ENCODE peak calls at places on chromosomes 12 and 14, in eight cellular contexts. U is hepatic stellate cell; T is NCI-H1048; K is activated CD8-positive, alpha-beta T cell treated with anti-CD3 and anti-CD28 coated beads, Interleukin-2, amount 10 ng/mL, durations not matched to agents 7 days and 5 days; F is pulmonary artery endothelial cell; R is WERI-Rb-1; Y is activated naive CD8-positive, alpha-beta T cell treated with anti-CD3 and anti-CD28 coated beads, Interleukin-2, amount 50 U/mL, for 16 hours; G is OCI-LY7. B is an unnamed sample.

GRCh38 chr12:50132505-50133135 is 20.6 kb downstream of the COX14 start:
- DNase-seq in U (no peak), T (no peak), K (no peak), F (no peak), R (no peak), Y (no peak), G (peak; percentile 69), B (peak; percentile 35)

GRCh38 chr12:105485926-105486325 is 155.4 kb downstream of the C12orf75 start:
- DNase-seq in U (no peak), T (no peak), K (no peak), F (peak; percentile 55), R (no peak), Y (no peak), G (no peak), B (no peak)

GRCh38 chr14:24238123-24238522 is 4.3 kb downstream of the TINF2 start:
- DNase-seq in U (no peak), T (no peak), K (no peak), F (no peak), R (no peak), Y (no peak), G (no peak), B (no peak)

GRCh38 chr12:129145381-129145780 is 292.1 kb downstream of the GLT1D1 start:
- DNase-seq in U (no peak), T (no peak), K (no peak), F (no peak), R (no peak), Y (no peak), G (no peak), B (no peak)

GRCh38 chr12:124637586-124637985 is 70.2 kb upstream of the NCOR2 start:
- DNase-seq in U (no peak), T (no peak), K (no peak), F (no peak), R (no peak), Y (no peak), G (no peak), B (no peak)

GRCh38 chr14:81765654-81766275 is 232.1 kb upstream of the SEL1L start:
- DNase-seq in U (no peak), T (no peak), K (no peak), F (no peak), R (no peak), Y (no peak), G (no peak), B (no peak)

GRCh38 chr12:95312656-95313055 is 95.0 kb downstream of the VEZT start:
- DNase-seq in U (no peak), T (no peak), K (no peak), F (no peak), R (no peak), Y (no peak), G (no peak), B (no peak)

GRCh38 chr14:89041245-89041585 is 216.8 kb downstream of the TTC8 start:
- DNase-seq in U (no peak), T (no peak), K (no peak), F (no peak), R (no peak), Y (no peak), G (no peak), B (peak; percentile 55)

GRCh38 chr14:89417469-89418225 is 614 bp upstream of the FOXN3 start:
- DNase-seq in U (peak; percentile 45), T (no peak), K (peak; percentile 78), F (no peak), R (peak; percentile 53), Y (peak; percentile 26), G (peak; percentile 86), B (peak; percentile 64)

GRCh38 chr14:78764240-78764639 is 594.1 kb downstream of the NRXN3 start:
- DNase-seq in U (peak; percentile 17), T (no peak), K (no peak), F (no peak), R (no peak), Y (no peak), G (no peak), B (no peak)

GRCh38 chr12:96249196-96250118 is 55.3 kb downstream of the ELK3 start:
- DNase-seq in U (peak; percentile 78), T (no peak), K (no peak), F (no peak), R (peak; percentile 91), Y (no peak), G (no peak), B (no peak)

GRCh38 chr12:66352197-66352596 is 49.9 kb downstream of the HELB start:
- DNase-seq in U (no peak), T (no peak), K (peak; percentile 36), F (no peak), R (peak; percentile 53), Y (no peak), G (peak; percentile 67), B (peak; percentile 15)

GRCh38 chr14:95549656-95550585 is 15.1 kb downstream of the GLRX5 start:
- DNase-seq in U (no peak), T (no peak), K (no peak), F (no peak), R (no peak), Y (no peak), G (no peak), B (no peak)

GRCh38 chr14:61493239-61493638 is 171.9 kb downstream of the PRKCH start:
- DNase-seq in U (peak; percentile 81), T (no peak), K (no peak), F (no peak), R (no peak), Y (no peak), G (no peak), B (no peak)

GRCh38 chr12:117968826-117969659 is at the start of gene KSR2:
- DNase-seq in U (peak; percentile 14), T (peak; percentile 81), K (peak; percentile 62), F (no peak), R (peak; percentile 90), Y (no peak), G (peak; percentile 79), B (peak; percentile 96)

GRCh38 chr14:69044965-69045555 is 66.0 kb upstream of the ACTN1 start:
- DNase-seq in U (peak; percentile 46), T (no peak), K (no peak), F (no peak), R (peak; percentile 31), Y (no peak), G (no peak), B (no peak)

GRCh38 chr14:42214981-42215491 is 608.4 kb downstream of the LRFN5 start:
- DNase-seq in U (peak; percentile 24), T (no peak), K (no peak), F (no peak), R (no peak), Y (no peak), G (no peak), B (peak; percentile 17)

GRCh38 chr14:99524804-99525698 is 43.8 kb downstream of the CCNK start:
- DNase-seq in U (peak; percentile 72), T (no peak), K (peak; percentile 52), F (no peak), R (peak; percentile 69), Y (no peak), G (peak; percentile 17), B (no peak)

GRCh38 chr14:89748004-89748403 is 206.5 kb downstream of the EFCAB11 start:
- DNase-seq in U (no peak), T (no peak), K (no peak), F (no peak), R (no peak), Y (no peak), G (no peak), B (no peak)

GRCh38 chr14:57576498-57576897 is 82.8 kb upstream of the CCDC198 start:
- DNase-seq in U (no peak), T (no peak), K (no peak), F (no peak), R (no peak), Y (no peak), G (no peak), B (no peak)

GRCh38 chr12:50197297-50197727 is 30.1 kb upstream of the CERS5 start:
- DNase-seq in U (no peak), T (no peak), K (no peak), F (no peak), R (no peak), Y (no peak), G (no peak), B (no peak)

GRCh38 chr12:89513544-89513943 is 11.1 kb downstream of the GALNT4 start:
- DNase-seq in U (no peak), T (no peak), K (no peak), F (no peak), R (no peak), Y (no peak), G (no peak), B (no peak)

GRCh38 chr12:53049582-53050318 is at the start of gene TNS2:
- DNase-seq in U (peak; percentile 53), T (no peak), K (no peak), F (peak; percentile 53), R (peak; percentile 70), Y (no peak), G (no peak), B (peak; percentile 50)

GRCh38 chr14:84208451-84208850 is 1321.5 kb upstream of the FLRT2 start:
- DNase-seq in U (no peak), T (no peak), K (no peak), F (no peak), R (no peak), Y (no peak), G (no peak), B (no peak)

GRCh38 chr14:67387195-67387594 is 24.8 kb downstream of the PLEK2 start:
- DNase-seq in U (no peak), T (no peak), K (no peak), F (no peak), R (no peak), Y (no peak), G (no peak), B (no peak)

GRCh38 chr12:92362109-92362508 is 216.5 kb upstream of the BTG1 start:
- DNase-seq in U (no peak), T (no peak), K (no peak), F (no peak), R (no peak), Y (no peak), G (no peak), B (no peak)

GRCh38 chr12:68440068-68440581 is 108.0 kb upstream of the MDM1 start:
- DNase-seq in U (no peak), T (no peak), K (no peak), F (no peak), R (no peak), Y (no peak), G (no peak), B (no peak)

GRCh38 chr14:104290058-104290667 is 151.8 kb downstream of the KIF26A start:
- DNase-seq in U (no peak), T (no peak), K (no peak), F (no peak), R (peak; percentile 3), Y (no peak), G (no peak), B (no peak)

GRCh38 chr12:6478406-6478805 is 7.9 kb upstream of the VAMP1 start:
- DNase-seq in U (no peak), T (no peak), K (no peak), F (no peak), R (no peak), Y (no peak), G (no peak), B (no peak)

GRCh38 chr12:26134540-26134939 is 9.7 kb upstream of the BHLHE41 start:
- DNase-seq in U (no peak), T (no peak), K (no peak), F (no peak), R (no peak), Y (no peak), G (no peak), B (no peak)

GRCh38 chr14:103189481-103190470 is 66.5 kb downstream of the TNFAIP2 start:
- DNase-seq in U (no peak), T (no peak), K (no peak), F (no peak), R (peak; percentile 63), Y (no peak), G (no peak), B (no peak)

GRCh38 chr12:49705479-49706267 is 1.5 kb downstream of the FMNL3 start:
- DNase-seq in U (peak; percentile 79), T (no peak), K (peak; percentile 44), F (no peak), R (peak; percentile 61), Y (no peak), G (peak; percentile 37), B (no peak)

GRCh38 chr14:68633131-68633991 is 159.5 kb downstream of the ZFP36L1 start:
- DNase-seq in U (peak; percentile 42), T (no peak), K (no peak), F (no peak), R (no peak), Y (no peak), G (peak; percentile 16), B (no peak)

GRCh38 chr12:123942277-123942653 is 30.4 kb downstream of the CCDC92 start:
- DNase-seq in U (peak; percentile 91), T (no peak), K (no peak), F (no peak), R (no peak), Y (no peak), G (no peak), B (no peak)

B was measured in SHP77.